ENCODE peak calls at places on chromosomes 4 and X, in ten cellular contexts. X is Peyer's patch; T is upper lobe of right lung; D is prostate gland; E is neural progenitor cell; C is dorsolateral prefrontal cortex; R is pancreas; Q is aorta; A is CD4-positive, alpha-beta T cell; K is AG04450. I is an unnamed sample.

GRCh38 chr4:4855293-4856070 is 4.0 kb upstream of the MSX1 start:
- DNase-seq in X (peak; percentile 15), T (peak; percentile 12), D (no peak), E (peak; percentile 49), C (no peak), R (no peak), Q (no peak), A (no peak), K (no peak), I (no peak)

GRCh38 chr4:152780267-152780811 is 585 bp downstream of the ARFIP1 start:
- DNase-seq in X (no peak), T (no peak), D (peak; percentile 9), E (peak; percentile 52), C (no peak), R (no peak), Q (no peak), A (no peak), K (no peak), I (no peak)

GRCh38 chr4:146407669-146408084 is 114.1 kb downstream of the SLC10A7 start:
- DNase-seq in X (no peak), T (no peak), D (no peak), E (no peak), C (no peak), R (no peak), Q (no peak), A (no peak), K (no peak), I (no peak)

GRCh38 chrX:10582215-10582733 is 38.1 kb downstream of the MID1 start:
- DNase-seq in X (no peak), T (no peak), D (no peak), E (no peak), C (no peak), R (no peak), Q (no peak), A (no peak), K (no peak), I (no peak)

GRCh38 chr4:140047017-140047640 is 106.9 kb downstream of the MAML3 start:
- DNase-seq in X (no peak), T (no peak), D (peak; percentile 81), E (peak; percentile 51), C (peak; percentile 56), R (no peak), Q (peak; percentile 78), A (no peak), K (no peak), I (no peak)

GRCh38 chrX:13760428-13760827 is 25.9 kb downstream of the OFD1 start:
- DNase-seq in X (no peak), T (no peak), D (no peak), E (no peak), C (no peak), R (no peak), Q (no peak), A (no peak), K (no peak), I (no peak)

GRCh38 chrX:9310596-9310995 is 154.3 kb upstream of the TBL1X start:
- DNase-seq in X (no peak), T (no peak), D (no peak), E (no peak), C (no peak), R (no peak), Q (no peak), A (no peak), K (no peak), I (no peak)

GRCh38 chr4:33133723-33134122 is 2413.6 kb downstream of the PCDH7 start:
- DNase-seq in X (no peak), T (no peak), D (no peak), E (peak; percentile 21), C (no peak), R (no peak), Q (no peak), A (no peak), K (no peak), I (no peak)

GRCh38 chr4:38673109-38673978 is 9.3 kb downstream of the KLF3 start:
- DNase-seq in X (peak; percentile 88), T (peak; percentile 79), D (peak; percentile 72), E (no peak), C (no peak), R (peak; percentile 73), Q (peak; percentile 65), A (no peak), K (no peak), I (no peak)

GRCh38 chr4:156915216-156915615 is 56.4 kb downstream of the PDGFC start:
- DNase-seq in X (no peak), T (no peak), D (no peak), E (no peak), C (no peak), R (no peak), Q (no peak), A (no peak), K (no peak), I (no peak)

GRCh38 chr4:217891-218290 is 87.4 kb downstream of the ZNF732 start:
- DNase-seq in X (no peak), T (no peak), D (no peak), E (no peak), C (no peak), R (no peak), Q (no peak), A (no peak), K (no peak), I (no peak)

GRCh38 chr4:213971-214370 is 89.7 kb downstream of the ZNF718 start:
- DNase-seq in X (no peak), T (no peak), D (no peak), E (no peak), C (no peak), R (no peak), Q (no peak), A (no peak), K (no peak), I (no peak)

GRCh38 chr4:211033-211511 is 86.8 kb downstream of the ZNF718 start:
- DNase-seq in X (no peak), T (no peak), D (no peak), E (no peak), C (no peak), R (no peak), Q (no peak), A (no peak), K (no peak), I (no peak)

DNA sequence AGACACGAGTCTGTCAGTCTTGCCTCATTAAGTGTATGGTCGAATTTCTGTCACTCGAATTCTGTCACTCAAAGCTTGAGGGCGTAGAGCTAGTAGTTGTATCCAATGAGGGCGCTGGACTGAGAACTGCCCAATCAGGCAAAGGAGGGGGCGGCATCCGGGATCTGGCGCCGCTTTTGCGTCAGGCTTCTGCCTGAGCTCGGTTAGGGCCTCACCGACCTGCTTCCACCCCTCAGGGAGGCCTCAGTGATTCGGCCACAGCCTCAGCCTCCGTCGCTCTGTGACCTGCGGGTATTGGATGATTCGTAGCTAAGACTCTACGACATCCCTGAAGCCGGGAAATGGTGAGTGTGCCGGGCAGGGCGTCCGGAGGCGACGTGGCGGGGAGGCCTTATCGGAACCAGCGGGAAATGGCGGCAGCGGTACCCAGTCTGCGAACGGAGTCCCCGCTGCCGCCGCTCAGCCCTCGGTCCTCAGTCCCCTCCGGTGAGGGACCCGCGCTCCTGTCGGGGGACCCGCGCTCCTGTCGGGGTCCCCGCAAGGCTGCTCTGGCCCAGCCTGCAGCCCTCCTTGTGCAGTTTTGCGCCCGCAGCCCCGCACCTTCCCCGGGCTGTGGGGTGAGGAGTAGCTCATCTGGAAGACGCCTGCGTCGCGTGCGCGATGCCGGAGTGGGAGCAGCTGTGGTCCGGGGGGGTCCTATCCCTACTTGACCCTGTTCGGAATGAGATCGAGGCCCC is 88.3 kb downstream of the ZNF718 start:
- DNase-seq in X (no peak), T (peak; percentile 73), D (peak; percentile 52), E (peak; percentile 6), C (peak; percentile 88), R (peak; percentile 79), Q (peak; percentile 87), A (no peak), K (peak; percentile 30), I (peak; percentile 86)
- H3K27ac ChIP-seq in X (peak overlapping the region; percentile 62), T (peak overlapping the region; percentile 74), D (peak overlapping the region; percentile 65), E (no peak overlapping the region), C (no peak overlapping the region), R (peak overlapping the region; percentile 28), Q (peak overlapping the region; percentile 3), A (no peak overlapping the region), K (peak overlapping the region; percentile 52), I (no peak overlapping the region)

GRCh38 chr4:184318852-184319251 is 101.2 kb upstream of the ENPP6 start:
- DNase-seq in X (no peak), T (no peak), D (no peak), E (no peak), C (no peak), R (no peak), Q (no peak), A (no peak), K (no peak), I (no peak)
- H3K27ac ChIP-seq in X (no peak overlapping the region), T (no peak overlapping the region), D (no peak overlapping the region), E (no peak overlapping the region), C (no peak overlapping the region), R (no peak overlapping the region), Q (no peak overlapping the region), A (no peak overlapping the region), K (no peak overlapping the region), I (no peak overlapping the region)

GRCh38 chrX:115649461-115650063 is 88.6 kb downstream of the PLS3 start:
- DNase-seq in X (no peak), T (no peak), D (no peak), E (no peak), C (no peak), R (no peak), Q (no peak), A (no peak), K (no peak), I (no peak)

GRCh38 chrX:115652221-115652620 is 91.2 kb downstream of the PLS3 start:
- DNase-seq in X (no peak), T (no peak), D (no peak), E (no peak), C (no peak), R (no peak), Q (no peak), A (no peak), K (no peak), I (no peak)

GRCh38 chrX:115650916-115651315 is 89.9 kb downstream of the PLS3 start:
- DNase-seq in X (no peak), T (no peak), D (no peak), E (peak; percentile 74), C (no peak), R (no peak), Q (no peak), A (no peak), K (no peak), I (no peak)

DNA sequence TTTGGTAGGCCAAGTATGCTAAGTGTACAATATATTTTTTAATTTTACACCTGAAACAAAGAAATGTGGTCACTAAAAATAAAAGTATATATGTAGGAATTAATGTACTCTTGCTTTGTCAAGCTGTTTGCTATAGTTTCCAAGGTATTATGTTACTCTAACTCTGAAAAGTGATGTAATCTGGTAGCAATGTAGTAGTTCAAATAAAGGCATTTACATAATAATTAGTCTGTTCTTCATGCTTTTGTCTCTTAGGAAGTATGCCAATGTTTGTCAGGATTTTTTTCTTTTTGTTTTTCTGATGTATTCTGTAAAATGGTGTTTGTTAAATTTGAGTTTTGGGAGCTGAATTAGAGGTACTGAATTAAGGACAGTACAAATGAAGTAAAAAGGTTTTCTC is 89.5 kb downstream of the PLS3 start:
- DNase-seq in X (no peak), T (no peak), D (no peak), E (no peak), C (no peak), R (no peak), Q (no peak), A (no peak), K (no peak), I (no peak)
- H3K27ac ChIP-seq in X (no peak overlapping the region), T (no peak overlapping the region), D (no peak overlapping the region), E (no peak overlapping the region), C (no peak overlapping the region), R (no peak overlapping the region), Q (no peak overlapping the region), A (no peak overlapping the region), K (no peak overlapping the region), I (no peak overlapping the region)

GRCh38 chrX:23766650-23767551 is 16.1 kb upstream of the SAT1 start:
- DNase-seq in X (no peak), T (no peak), D (no peak), E (no peak), C (no peak), R (no peak), Q (no peak), A (no peak), K (no peak), I (no peak)
- H3K27ac ChIP-seq in X (peak overlapping the region; percentile 19), T (no peak overlapping the region), D (no peak overlapping the region), E (no peak overlapping the region), C (no peak overlapping the region), R (no peak overlapping the region), Q (no peak overlapping the region), A (no peak overlapping the region), K (no peak overlapping the region), I (no peak overlapping the region)